ENCODE peak calls at places on chromosome 19, in nine cellular contexts. F is transverse colon; C is SHP77; W is bronchial epithelial cell; R is activated T-cell treated with anti-CD3 and anti-CD28 coated beads, Interleukin-2, amount 50 U/mL, for 72 hours; Z is anterior cingulate cortex; O is GM04504; V is stimulated activated naive CD4-positive, alpha-beta T cell; Y is EL. P is an unnamed sample.

GRCh38 chr19:7705387-7706187 is 3.7 kb upstream of the FCER2 start:
- DNase-seq in F (peak; percentile 72), C (no peak), W (no peak), R (peak; percentile 80), Z (no peak), O (no peak), V (peak; percentile 65), Y (no peak), P (no peak)

GRCh38 chr19:16193466-16193865 is 4.2 kb upstream of the AP1M1 start:
- DNase-seq in F (no peak), C (no peak), W (no peak), R (no peak), Z (no peak), O (no peak), V (no peak), Y (no peak), P (no peak)

GRCh38 chr19:21569497-21569870 is 64.1 kb downstream of the ZNF429 start:
- DNase-seq in F (peak; percentile 32), C (peak; percentile 43), W (no peak), R (no peak), Z (no peak), O (no peak), V (peak; percentile 28), Y (no peak), P (no peak)

GRCh38 chr19:46861691-46862503 is 1.1 kb downstream of the ARHGAP35 start:
- DNase-seq in F (peak; percentile 28), C (no peak), W (no peak), R (peak; percentile 21), Z (peak; percentile 34), O (no peak), V (no peak), Y (peak; percentile 26), P (no peak)

GRCh38 chr19:57665261-57665806 is 3.4 kb upstream of the ZSCAN4 start:
- DNase-seq in F (no peak), C (no peak), W (no peak), R (no peak), Z (no peak), O (no peak), V (no peak), Y (no peak), P (no peak)

GRCh38 chr19:39355253-39355652 is 13.0 kb downstream of the SAMD4B start:
- DNase-seq in F (no peak), C (no peak), W (no peak), R (no peak), Z (peak; percentile 10), O (no peak), V (no peak), Y (no peak), P (no peak)

GRCh38 chr19:36213793-36214387 is 575 bp downstream of the ZNF565 start:
- DNase-seq in F (no peak), C (peak; percentile 14), W (no peak), R (peak; percentile 82), Z (no peak), O (peak; percentile 12), V (no peak), Y (no peak), P (no peak)

GRCh38 chr19:40235238-40236025 is 8.9 kb upstream of the CCNP start:
- DNase-seq in F (no peak), C (no peak), W (no peak), R (no peak), Z (no peak), O (no peak), V (no peak), Y (no peak), P (no peak)

GRCh38 chr19:34316247-34316646 is 48.7 kb upstream of the GPI start:
- DNase-seq in F (no peak), C (no peak), W (no peak), R (no peak), Z (no peak), O (no peak), V (no peak), Y (no peak), P (no peak)

GRCh38 chr19:42532881-42533280 is 4.6 kb upstream of the CEACAM1 start:
- DNase-seq in F (no peak), C (no peak), W (no peak), R (no peak), Z (no peak), O (no peak), V (no peak), Y (no peak), P (no peak)

GRCh38 chr19:7500811-7501450 is 12.1 kb upstream of the PEX11G start:
- DNase-seq in F (peak; percentile 74), C (peak; percentile 81), W (no peak), R (peak; percentile 69), Z (peak; percentile 82), O (no peak), V (no peak), Y (peak; percentile 62), P (peak; percentile 69)

GRCh38 chr19:51129716-51130115 is 5.0 kb downstream of the SIGLEC9 start:
- DNase-seq in F (no peak), C (no peak), W (no peak), R (no peak), Z (no peak), O (no peak), V (no peak), Y (no peak), P (no peak)

GRCh38 chr19:7595466-7596133 is at the start of gene CAMSAP3:
- DNase-seq in F (peak; percentile 71), C (peak; percentile 61), W (no peak), R (peak; percentile 70), Z (peak; percentile 53), O (no peak), V (peak; percentile 12), Y (no peak), P (peak; percentile 38)

P was measured in neural crest cell.